ENCODE peak calls at places on chromosome 19, in six cellular contexts. D, L, E, O, J and K are unnamed samples.

GRCh38 chr19:51688665-51689571 is 4.2 kb upstream of the SPACA6 start:
- DNase-seq in J (peak; percentile 96), O (no peak), E (no peak), D (no peak), L (peak; percentile 95), K (peak; percentile 96)

GRCh38 chr19:46271488-46272197 is 25.2 kb upstream of the HIF3A start:
- DNase-seq in J (peak; percentile 78), E (no peak), D (no peak), O (no peak), L (no peak), K (no peak)

GRCh38 chr19:4502282-4503223 is 15.7 kb downstream of the PLIN4 start:
- DNase-seq in J (no peak), O (no peak), D (no peak), L (no peak), E (no peak), K (no peak)

GRCh38 chr19:1690570-1691307 is 38.3 kb upstream of the TCF3 start:
- DNase-seq in E (no peak), O (peak; percentile 62), L (no peak), D (peak; percentile 22), J (peak; percentile 67), K (no peak)

GRCh38 chr19:6298413-6298812 is 18.6 kb upstream of the MLLT1 start:
- DNase-seq in D (no peak), O (no peak), J (no peak), E (no peak), L (no peak), K (no peak)

GRCh38 chr19:15015946-15016542 is 33.2 kb upstream of the CASP14 start:
- DNase-seq in D (no peak), L (no peak), O (no peak), E (no peak), J (peak; percentile 27), K (no peak)

GRCh38 chr19:12666305-12667048 is at the start of the genes MAN2B1 and WDR83:
- DNase-seq in O (peak; percentile 84), D (peak; percentile 71), E (peak; percentile 63), J (peak; percentile 98), L (peak; percentile 88), K (no peak)

GRCh38 chr19:49643466-49643865 is 1.5 kb downstream of the SCAF1 start:
- DNase-seq in L (no peak), O (no peak), D (no peak), E (no peak), J (no peak), K (no peak)

GRCh38 chr19:10417598-10418280 is 2.6 kb upstream of the PDE4A start:
- DNase-seq in E (no peak), O (no peak), J (no peak), L (no peak), D (no peak), K (no peak)

GRCh38 chr19:55460670-55461258 is 678 bp downstream of the ISOC2 start:
- DNase-seq in D (no peak), L (peak; percentile 85), J (peak; percentile 96), E (no peak), O (peak; percentile 60), K (no peak)

GRCh38 chr19:1445932-1446712 is 3.8 kb upstream of the APC2 start:
- DNase-seq in L (peak; percentile 65), J (peak; percentile 80), D (no peak), E (no peak), O (no peak), K (no peak)

GRCh38 chr19:55322495-55322894 is 2.6 kb downstream of the TMEM150B start:
- DNase-seq in O (no peak), D (no peak), J (no peak), E (no peak), L (no peak), K (no peak)

GRCh38 chr19:49488863-49489537 is 1.6 kb downstream of the RPL13A start:
- DNase-seq in D (no peak), O (no peak), E (no peak), J (no peak), L (no peak), K (no peak)

GRCh38 chr19:55619264-55619663 is 5.1 kb downstream of the ZNF784 start:
- DNase-seq in J (peak; percentile 36), L (no peak), D (no peak), O (no peak), E (no peak), K (no peak)

GRCh38 chr19:35986664-35987570 is 8.1 kb upstream of the SDHAF1 start:
- DNase-seq in J (peak; percentile 33), E (no peak), O (no peak), D (no peak), L (no peak), K (no peak)

GRCh38 chr19:44476559-44477408 is 23.5 kb downstream of the ZNF180 start:
- DNase-seq in D (no peak), J (no peak), L (no peak), O (no peak), E (no peak), K (no peak)

GRCh38 chr19:6362024-6362344 is 653 bp downstream of the CLPP start:
- DNase-seq in O (no peak), E (no peak), L (no peak), J (peak; percentile 30), D (no peak), K (no peak)

GRCh38 chr19:47729799-47730520 is 15.4 kb upstream of the NOP53 start:
- DNase-seq in D (no peak), J (no peak), E (peak; percentile 31), O (no peak), L (peak; percentile 91), K (no peak)

GRCh38 chr19:48739400-48739825 is 997 bp downstream of the RASIP1 start:
- DNase-seq in J (no peak), O (no peak), L (peak; percentile 65), D (no peak), E (no peak), K (no peak)

GRCh38 chr19:15869109-15869555 is 28.7 kb downstream of the CYP4F2 start:
- DNase-seq in E (no peak), J (peak; percentile 75), D (peak; percentile 7), O (peak; percentile 57), L (no peak), K (no peak)

GRCh38 chr19:48158210-48158790 is 11.8 kb downstream of the LIG1 start:
- DNase-seq in E (no peak), O (no peak), J (no peak), L (peak; percentile 55), D (no peak), K (no peak)

GRCh38 chr19:29685326-29685725 is 20.1 kb downstream of the PLEKHF1 start:
- DNase-seq in E (no peak), J (peak; percentile 71), O (no peak), L (no peak), D (no peak), K (no peak)

GRCh38 chr19:55176116-55176515 is 4.0 kb downstream of the SYT5 start:
- DNase-seq in O (no peak), J (no peak), L (no peak), E (no peak), D (no peak), K (no peak)

GRCh38 chr19:46303702-46304397 is 7.0 kb downstream of the HIF3A start:
- DNase-seq in L (peak; percentile 67), J (no peak), E (no peak), D (no peak), O (no peak), K (no peak)

GRCh38 chr19:23404676-23405075 is 9.4 kb upstream of the ZNF91 start:
- DNase-seq in J (no peak), O (no peak), E (no peak), L (no peak), D (no peak), K (no peak)

GRCh38 chr19:1243768-1244692 is 2.5 kb downstream of the ATP5F1D start:
- DNase-seq in O (peak; percentile 92), L (peak; percentile 93), E (no peak), D (peak; percentile 86), J (peak; percentile 90), K (no peak)

GRCh38 chr19:49366110-49366509 is 2.4 kb downstream of the DKKL1 start:
- DNase-seq in L (no peak), D (no peak), E (no peak), J (no peak), O (no peak), K (no peak)

GRCh38 chr19:42254083-42254849 is 662 bp downstream of the ERF start:
- DNase-seq in E (peak; percentile 45), D (peak; percentile 67), L (peak; percentile 86), O (peak; percentile 87), J (peak; percentile 63), K (no peak)

GRCh38 chr19:41425174-41426115 is 1.7 kb downstream of the B3GNT8 start:
- DNase-seq in L (peak; percentile 44), O (no peak), D (no peak), E (no peak), J (no peak), K (no peak)

GRCh38 chr19:36686365-36687213 is 823 bp upstream of the ZNF567 start:
- DNase-seq in E (no peak), D (no peak), J (peak; percentile 15), O (no peak), L (no peak), K (no peak)

GRCh38 chr19:44141191-44142013 is at the start of gene ZNF234:
- DNase-seq in E (peak; percentile 34), O (peak; percentile 77), L (peak; percentile 85), D (peak; percentile 55), J (peak; percentile 95), K (no peak)

GRCh38 chr19:45130888-45131615 is 29.7 kb downstream of the NKPD1 start:
- DNase-seq in E (no peak), D (no peak), O (no peak), L (no peak), J (no peak), K (no peak)

GRCh38 chr19:38951187-38951586 is 20.4 kb downstream of the MRPS12 start:
- DNase-seq in D (no peak), L (no peak), E (no peak), J (no peak), O (peak; percentile 13), K (no peak)

GRCh38 chr19:6728346-6728745 is 7.9 kb upstream of the C3 start:
- DNase-seq in E (no peak), D (no peak), J (no peak), O (no peak), L (no peak), K (no peak)

GRCh38 chr19:799076-799881 is 2.0 kb downstream of the PTBP1 start:
- DNase-seq in D (no peak), L (no peak), E (no peak), J (no peak), O (no peak), K (no peak)

GRCh38 chr19:10107817-10108367 is 1.7 kb downstream of the PPAN start:
- DNase-seq in O (no peak), D (no peak), J (no peak), L (no peak), E (no peak), K (no peak)

GRCh38 chr19:38433268-38433733 is at the start of gene RYR1:
- DNase-seq in E (no peak), J (peak; percentile 79), L (peak; percentile 87), O (no peak), D (no peak), K (no peak)

GRCh38 chr19:32018014-32018413 is 327.4 kb upstream of the ZNF507 start:
- DNase-seq in D (no peak), E (no peak), O (no peak), J (peak; percentile 50), L (no peak), K (no peak)

GRCh38 chr19:29655648-29656335 is 9.5 kb upstream of the PLEKHF1 start:
- DNase-seq in J (no peak), D (no peak), L (no peak), O (no peak), E (no peak), K (no peak)